ENCODE peak calls at places on chromosomes 5 and 9, in six cellular contexts. One of them, this sample, is unnamed.

GRCh38 chr5:94218374-94218773 is 400.0 kb downstream of the KIAA0825 start:
- DNase-seq in foreskin fibroblast: peak; percentile 89
- DNase-seq in CD4-positive, alpha-beta T cell: no peak
- DNase-seq in foreskin keratinocyte: peak; percentile 79
- DNase-seq in esophagus squamous epithelium: no peak
- DNase-seq in MCF 10A: no peak
- DNase-seq in this sample: no peak

GRCh38 chr9:37002036-37002412 is 32.0 kb downstream of the PAX5 start:
- DNase-seq in foreskin fibroblast: no peak
- DNase-seq in CD4-positive, alpha-beta T cell: no peak
- DNase-seq in foreskin keratinocyte: no peak
- DNase-seq in esophagus squamous epithelium: no peak
- DNase-seq in MCF 10A: no peak
- DNase-seq in this sample: no peak

GRCh38 chr9:30575218-30575617 is 1809.2 kb upstream of the ACO1 start:
- DNase-seq in foreskin fibroblast: no peak
- DNase-seq in CD4-positive, alpha-beta T cell: no peak
- DNase-seq in foreskin keratinocyte: no peak
- DNase-seq in esophagus squamous epithelium: no peak
- DNase-seq in MCF 10A: no peak
- DNase-seq in this sample: no peak

GRCh38 chr5:175015028-175015427 is 290.6 kb downstream of the MSX2 start:
- DNase-seq in foreskin fibroblast: no peak
- DNase-seq in CD4-positive, alpha-beta T cell: no peak
- DNase-seq in foreskin keratinocyte: no peak
- DNase-seq in esophagus squamous epithelium: no peak
- DNase-seq in MCF 10A: no peak
- DNase-seq in this sample: no peak

GRCh38 chr9:133686642-133687575 is 50.7 kb downstream of the DBH start:
- DNase-seq in foreskin fibroblast: no peak
- DNase-seq in CD4-positive, alpha-beta T cell: no peak
- DNase-seq in foreskin keratinocyte: no peak
- DNase-seq in esophagus squamous epithelium: no peak
- DNase-seq in MCF 10A: no peak
- DNase-seq in this sample: no peak

GRCh38 chr9:27499481-27499880 is 24.6 kb upstream of the IFNK start:
- DNase-seq in foreskin fibroblast: peak; percentile 12
- DNase-seq in CD4-positive, alpha-beta T cell: no peak
- DNase-seq in foreskin keratinocyte: peak; percentile 95
- DNase-seq in esophagus squamous epithelium: no peak
- DNase-seq in MCF 10A: peak; percentile 79
- DNase-seq in this sample: no peak

GRCh38 chr9:136700959-136701664 is 11.3 kb upstream of the DIPK1B start:
- DNase-seq in foreskin fibroblast: no peak
- DNase-seq in CD4-positive, alpha-beta T cell: peak; percentile 14
- DNase-seq in foreskin keratinocyte: no peak
- DNase-seq in esophagus squamous epithelium: no peak
- DNase-seq in MCF 10A: no peak
- DNase-seq in this sample: no peak

GRCh38 chr9:16870606-16871357 is at the start of gene BNC2:
- DNase-seq in foreskin fibroblast: peak; percentile 86
- DNase-seq in CD4-positive, alpha-beta T cell: no peak
- DNase-seq in foreskin keratinocyte: no peak
- DNase-seq in esophagus squamous epithelium: no peak
- DNase-seq in MCF 10A: no peak
- DNase-seq in this sample: peak; percentile 7

GRCh38 chr5:141121563-141121962 is at the start of gene PCDHB4:
- DNase-seq in foreskin fibroblast: no peak
- DNase-seq in CD4-positive, alpha-beta T cell: no peak
- DNase-seq in foreskin keratinocyte: no peak
- DNase-seq in esophagus squamous epithelium: no peak
- DNase-seq in MCF 10A: peak; percentile 17
- DNase-seq in this sample: no peak

GRCh38 chr9:96391021-96391765 is 7.7 kb upstream of the SLC35D2 start:
- DNase-seq in foreskin fibroblast: no peak
- DNase-seq in CD4-positive, alpha-beta T cell: no peak
- DNase-seq in foreskin keratinocyte: no peak
- DNase-seq in esophagus squamous epithelium: no peak
- DNase-seq in MCF 10A: no peak
- DNase-seq in this sample: peak; percentile 73

GRCh38 chr5:658103-658502 is 35.0 kb downstream of the TPPP start:
- DNase-seq in foreskin fibroblast: no peak
- DNase-seq in CD4-positive, alpha-beta T cell: no peak
- DNase-seq in foreskin keratinocyte: no peak
- DNase-seq in esophagus squamous epithelium: no peak
- DNase-seq in MCF 10A: no peak
- DNase-seq in this sample: no peak

GRCh38 chr9:2120926-2121689 is 106.0 kb downstream of the SMARCA2 start:
- DNase-seq in foreskin fibroblast: peak; percentile 71
- DNase-seq in CD4-positive, alpha-beta T cell: no peak
- DNase-seq in foreskin keratinocyte: peak; percentile 45
- DNase-seq in esophagus squamous epithelium: no peak
- DNase-seq in MCF 10A: peak; percentile 45
- DNase-seq in this sample: peak; percentile 15
- TF ChIP-seq CTCF in foreskin fibroblast: no peak
- TF ChIP-seq CTCF in CD4-positive, alpha-beta T cell: no peak
- TF ChIP-seq CTCF in foreskin keratinocyte: peak; percentile 58
- TF ChIP-seq CTCF in esophagus squamous epithelium: no peak
- TF ChIP-seq CTCF in MCF 10A: no peak
- TF ChIP-seq CTCF in this sample: no peak

GRCh38 chr5:61675015-61675692 is 343.1 kb downstream of the ZSWIM6 start:
- DNase-seq in foreskin fibroblast: no peak
- DNase-seq in CD4-positive, alpha-beta T cell: no peak
- DNase-seq in foreskin keratinocyte: no peak
- DNase-seq in esophagus squamous epithelium: no peak
- DNase-seq in MCF 10A: no peak
- DNase-seq in this sample: peak; percentile 53

GRCh38 chr5:61677220-61677619 is 345.2 kb downstream of the ZSWIM6 start:
- DNase-seq in foreskin fibroblast: no peak
- DNase-seq in CD4-positive, alpha-beta T cell: no peak
- DNase-seq in foreskin keratinocyte: no peak
- DNase-seq in esophagus squamous epithelium: no peak
- DNase-seq in MCF 10A: no peak
- DNase-seq in this sample: no peak

GRCh38 chr5:61679562-61679961 is 347.5 kb downstream of the ZSWIM6 start:
- DNase-seq in foreskin fibroblast: no peak
- DNase-seq in CD4-positive, alpha-beta T cell: no peak
- DNase-seq in foreskin keratinocyte: no peak
- DNase-seq in esophagus squamous epithelium: no peak
- DNase-seq in MCF 10A: no peak
- DNase-seq in this sample: no peak

GRCh38 chr5:61680247-61680646 is 348.2 kb downstream of the ZSWIM6 start:
- DNase-seq in foreskin fibroblast: no peak
- DNase-seq in CD4-positive, alpha-beta T cell: no peak
- DNase-seq in foreskin keratinocyte: no peak
- DNase-seq in esophagus squamous epithelium: no peak
- DNase-seq in MCF 10A: no peak
- DNase-seq in this sample: no peak

DNA sequence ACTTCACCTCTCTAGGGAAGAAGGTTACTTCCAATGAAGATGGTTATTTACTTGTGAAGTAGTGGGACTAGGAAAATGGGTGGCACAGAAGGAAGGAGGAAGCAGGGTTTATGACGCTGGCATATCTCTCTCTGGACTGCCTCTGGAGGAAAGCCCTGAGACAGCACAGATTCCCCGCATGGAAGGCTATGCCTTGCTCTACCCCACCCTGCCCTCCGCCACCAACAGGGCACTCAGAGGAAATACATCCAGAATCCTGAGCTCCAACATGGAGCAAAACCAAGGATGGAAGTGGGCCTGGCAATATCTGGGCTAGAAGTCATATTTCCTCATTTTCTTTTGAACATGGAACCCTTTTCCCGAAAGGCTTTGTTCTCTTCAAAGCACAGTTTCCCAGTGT is 346.9 kb downstream of the ZSWIM6 start:
- DNase-seq in foreskin fibroblast: no peak
- DNase-seq in CD4-positive, alpha-beta T cell: no peak
- DNase-seq in foreskin keratinocyte: no peak
- DNase-seq in esophagus squamous epithelium: no peak
- DNase-seq in MCF 10A: no peak
- DNase-seq in this sample: no peak
- TF ChIP-seq CTCF in foreskin fibroblast: no peak
- TF ChIP-seq CTCF in CD4-positive, alpha-beta T cell: no peak
- TF ChIP-seq CTCF in foreskin keratinocyte: peak; percentile 9
- TF ChIP-seq CTCF in esophagus squamous epithelium: no peak
- TF ChIP-seq CTCF in MCF 10A: no peak
- TF ChIP-seq CTCF in this sample: no peak

DNA sequence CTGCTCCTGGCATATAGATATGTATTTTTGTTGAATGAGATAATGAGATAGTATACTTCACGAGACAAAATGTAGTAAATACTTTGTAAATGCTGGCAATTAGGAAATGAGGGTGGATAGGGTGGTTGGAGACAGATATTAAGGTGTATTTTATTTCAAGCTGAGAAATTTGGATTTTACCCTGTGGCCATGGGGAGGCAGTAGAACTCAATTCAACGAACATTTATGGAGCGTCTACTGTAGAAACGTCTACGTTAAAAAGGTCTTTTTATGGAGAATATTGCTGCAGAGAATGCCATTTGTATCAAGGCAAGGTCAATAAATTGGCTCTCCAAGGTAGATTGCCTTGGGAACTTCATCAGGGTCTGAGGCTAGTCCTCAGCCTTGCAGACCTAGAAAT is 21.5 kb upstream of the RALGPS1 start:
- DNase-seq in foreskin fibroblast: no peak
- DNase-seq in CD4-positive, alpha-beta T cell: no peak
- DNase-seq in foreskin keratinocyte: no peak
- DNase-seq in esophagus squamous epithelium: no peak
- DNase-seq in MCF 10A: no peak
- DNase-seq in this sample: peak; percentile 7
- TF ChIP-seq CTCF in foreskin fibroblast: no peak
- TF ChIP-seq CTCF in CD4-positive, alpha-beta T cell: no peak
- TF ChIP-seq CTCF in foreskin keratinocyte: peak; percentile 45
- TF ChIP-seq CTCF in esophagus squamous epithelium: no peak
- TF ChIP-seq CTCF in MCF 10A: no peak
- TF ChIP-seq CTCF in this sample: no peak

GRCh38 chr5:126103872-126104271 is 319.3 kb upstream of the GRAMD2B start:
- DNase-seq in foreskin fibroblast: no peak
- DNase-seq in CD4-positive, alpha-beta T cell: no peak
- DNase-seq in foreskin keratinocyte: no peak
- DNase-seq in esophagus squamous epithelium: no peak
- DNase-seq in MCF 10A: peak; percentile 37
- DNase-seq in this sample: no peak
- TF ChIP-seq CTCF in foreskin fibroblast: no peak
- TF ChIP-seq CTCF in CD4-positive, alpha-beta T cell: no peak
- TF ChIP-seq CTCF in foreskin keratinocyte: no peak
- TF ChIP-seq CTCF in esophagus squamous epithelium: no peak
- TF ChIP-seq CTCF in MCF 10A: no peak
- TF ChIP-seq CTCF in this sample: no peak

GRCh38 chr5:113123563-113123962 is 147.0 kb downstream of the DCP2 start:
- DNase-seq in foreskin fibroblast: no peak
- DNase-seq in CD4-positive, alpha-beta T cell: no peak
- DNase-seq in foreskin keratinocyte: no peak
- DNase-seq in esophagus squamous epithelium: no peak
- DNase-seq in MCF 10A: peak; percentile 31
- DNase-seq in this sample: peak; percentile 13
- TF ChIP-seq CTCF in foreskin fibroblast: peak; percentile 5
- TF ChIP-seq CTCF in CD4-positive, alpha-beta T cell: no peak
- TF ChIP-seq CTCF in foreskin keratinocyte: peak; percentile 39
- TF ChIP-seq CTCF in esophagus squamous epithelium: no peak
- TF ChIP-seq CTCF in MCF 10A: no peak
- TF ChIP-seq CTCF in this sample: peak; percentile 22

This sample was measured in Calu3.